ENCODE peak calls at places on chromosome 10, in four cellular contexts. R is Calu3, B is smooth muscle cell of the brain vasculature, A is left colon. Z is an unnamed sample.

GRCh38 chr10:121683366-121683765 is 85.1 kb upstream of the FGFR2 start:
- DNase-seq in R (no peak), B (no peak), A (no peak), Z (no peak)

GRCh38 chr10:99619090-99619800 is 994 bp downstream of the SLC25A28 start:
- DNase-seq in R (no peak), B (no peak), A (no peak), Z (no peak)

GRCh38 chr10:103395754-103396066 is 565 bp downstream of the ATP5MK start:
- DNase-seq in R (no peak), B (no peak), A (peak), Z (no peak)

GRCh38 chr10:50619882-50620281 is 3.9 kb downstream of the SGMS1 start:
- DNase-seq in R (no peak), B (no peak), A (no peak), Z (no peak)

GRCh38 chr10:42970451-42971250 is 106.2 kb upstream of the RET start:
- DNase-seq in R (no peak), B (no peak), A (no peak), Z (peak)

GRCh38 chr10:90777614-90778013 is 80.2 kb downstream of the HTR7 start:
- DNase-seq in R (no peak), B (no peak), A (no peak), Z (no peak)

GRCh38 chr10:73590881-73591577 is at the start of gene USP54:
- DNase-seq in R (peak), B (peak), A (no peak), Z (no peak)

GRCh38 chr10:58578366-58578765 is 65.7 kb downstream of the BICC1 start:
- DNase-seq in R (no peak), B (no peak), A (no peak), Z (no peak)

GRCh38 chr10:35770817-35771355 is 128.8 kb upstream of the FZD8 start:
- DNase-seq in R (no peak), B (no peak), A (peak), Z (no peak)

GRCh38 chr10:62853710-62854109 is 37.5 kb upstream of the EGR2 start:
- DNase-seq in R (no peak), B (no peak), A (no peak), Z (no peak)

GRCh38 chr10:15729890-15730289 is 10.2 kb upstream of the ITGA8 start:
- DNase-seq in R (no peak), B (no peak), A (no peak), Z (no peak)

GRCh38 chr10:69655868-69656555 is 26.0 kb downstream of the FAM241B start:
- DNase-seq in R (no peak), B (no peak), A (no peak), Z (no peak)

GRCh38 chr10:112775892-112776679 is 174.0 kb upstream of the TCF7L2 start:
- DNase-seq in R (peak), B (no peak), A (peak), Z (peak)

GRCh38 chr10:97468162-97468561 is 22.2 kb downstream of the ZDHHC16 start:
- DNase-seq in R (no peak), B (no peak), A (peak), Z (peak)

GRCh38 chr10:124005991-124006392 is 87.4 kb downstream of the CHST15 start:
- DNase-seq in R (no peak), B (peak), A (no peak), Z (no peak)

GRCh38 chr10:132793871-132794849 is 8.2 kb upstream of the NKX6-2 start:
- DNase-seq in R (no peak), B (no peak), A (no peak), Z (no peak)

GRCh38 chr10:34137955-34138354 is 677.1 kb downstream of the PARD3 start:
- DNase-seq in R (no peak), B (no peak), A (no peak), Z (no peak)

GRCh38 chr10:33229252-33229943 is 105.1 kb downstream of the NRP1 start:
- DNase-seq in R (no peak), B (no peak), A (no peak), Z (no peak)

GRCh38 chr10:87092356-87092860 is 2.2 kb downstream of the GLUD1 start:
- DNase-seq in R (peak), B (no peak), A (no peak), Z (no peak)

GRCh38 chr10:33041783-33042437 is 83.9 kb upstream of the ITGB1 start:
- DNase-seq in R (no peak), B (no peak), A (no peak), Z (no peak)

GRCh38 chr10:116668018-116668417 is 47.3 kb downstream of the PNLIPRP2 start:
- DNase-seq in R (no peak), B (no peak), A (no peak), Z (no peak)

GRCh38 chr10:132163278-132163765 is 23.4 kb upstream of the DPYSL4 start:
- DNase-seq in R (peak), B (no peak), A (peak), Z (no peak)

GRCh38 chr10:5013385-5013784 is 9.7 kb upstream of the AKR1C2 start:
- DNase-seq in R (peak), B (no peak), A (no peak), Z (no peak)

GRCh38 chr10:58335306-58336005 is 650 bp downstream of the UBE2D1 start:
- DNase-seq in R (peak), B (no peak), A (peak), Z (peak)

GRCh38 chr10:122112625-122113160 is 123.7 kb downstream of the TACC2 start:
- DNase-seq in R (peak), B (peak), A (peak), Z (peak)

GRCh38 chr10:46550795-46551700 is 5.4 kb downstream of the GPRIN2 start:
- DNase-seq in R (peak), B (no peak), A (no peak), Z (peak)

GRCh38 chr10:44974628-44975431 is 3.8 kb downstream of the DEPP1 start:
- DNase-seq in R (peak), B (no peak), A (peak), Z (peak)

GRCh38 chr10:71998840-71999194 is 34.6 kb downstream of the CHST3 start:
- DNase-seq in R (peak), B (no peak), A (peak), Z (no peak)

GRCh38 chr10:52170776-52171175 is 143.3 kb upstream of the DKK1 start:
- DNase-seq in R (no peak), B (no peak), A (no peak), Z (no peak)

GRCh38 chr10:118209215-118209614 is 132.9 kb downstream of the FAM204A start:
- DNase-seq in R (no peak), B (no peak), A (no peak), Z (no peak)

GRCh38 chr10:84196083-84196482 is 1.7 kb downstream of the CDHR1 start:
- DNase-seq in R (no peak), B (no peak), A (peak), Z (no peak)

GRCh38 chr10:79430506-79430905 is 14.9 kb downstream of the ZCCHC24 start:
- DNase-seq in R (no peak), B (no peak), A (no peak), Z (peak)

GRCh38 chr10:101694674-101695403 is at the start of gene FBXW4:
- DNase-seq in R (peak), B (no peak), A (peak), Z (peak)

GRCh38 chr10:47370015-47370767 is 13.9 kb downstream of the ZNF488 start:
- DNase-seq in R (no peak), B (no peak), A (no peak), Z (peak)

GRCh38 chr10:17049195-17049594 is 80.4 kb downstream of the CUBN start:
- DNase-seq in R (no peak), B (no peak), A (no peak), Z (no peak)

Z was measured in Peyer's patch.